ENCODE peak calls at places on chromosome 3, in eight cellular contexts. One of them, this sample, is unnamed.

GRCh38 chr3:172562881-172563835 is 39.9 kb upstream of the TNFSF10 start:
- DNase-seq in HFFc6: peak
- DNase-seq in Calu3: peak
- DNase-seq in A549: no peak
- DNase-seq in pancreas: no peak
- DNase-seq in adrenal gland: peak
- DNase-seq in GM20000: no peak
- DNase-seq in PC-9: peak
- DNase-seq in this sample: no peak

GRCh38 chr3:11592460-11593298 is 51.0 kb downstream of the VGLL4 start:
- DNase-seq in adrenal gland: no peak
- DNase-seq in pancreas: peak
- DNase-seq in HFFc6: no peak
- DNase-seq in A549: no peak
- DNase-seq in Calu3: no peak
- DNase-seq in GM20000: no peak
- DNase-seq in PC-9: no peak
- DNase-seq in this sample: no peak

GRCh38 chr3:169044341-169045113 is 619.0 kb downstream of the MECOM start:
- DNase-seq in PC-9: no peak
- DNase-seq in A549: no peak
- DNase-seq in HFFc6: peak
- DNase-seq in pancreas: no peak
- DNase-seq in Calu3: no peak
- DNase-seq in GM20000: no peak
- DNase-seq in adrenal gland: no peak
- DNase-seq in this sample: no peak

GRCh38 chr3:126926684-126927404 is 56.1 kb upstream of the PLXNA1 start:
- DNase-seq in PC-9: no peak
- DNase-seq in adrenal gland: peak
- DNase-seq in A549: peak
- DNase-seq in HFFc6: peak
- DNase-seq in Calu3: no peak
- DNase-seq in GM20000: no peak
- DNase-seq in pancreas: peak
- DNase-seq in this sample: no peak

GRCh38 chr3:46988616-46989015 is 9.2 kb downstream of the NBEAL2 start:
- DNase-seq in PC-9: no peak
- DNase-seq in pancreas: no peak
- DNase-seq in A549: no peak
- DNase-seq in HFFc6: no peak
- DNase-seq in adrenal gland: no peak
- DNase-seq in GM20000: no peak
- DNase-seq in Calu3: no peak
- DNase-seq in this sample: no peak

GRCh38 chr3:134085034-134085775 is 55.5 kb upstream of the SLCO2A1 start:
- DNase-seq in A549: no peak
- DNase-seq in Calu3: no peak
- DNase-seq in adrenal gland: no peak
- DNase-seq in pancreas: no peak
- DNase-seq in HFFc6: no peak
- DNase-seq in GM20000: no peak
- DNase-seq in PC-9: no peak
- DNase-seq in this sample: no peak

GRCh38 chr3:127772273-127772672 is 50.0 kb downstream of the MGLL start:
- DNase-seq in GM20000: no peak
- DNase-seq in pancreas: no peak
- DNase-seq in HFFc6: no peak
- DNase-seq in A549: no peak
- DNase-seq in PC-9: no peak
- DNase-seq in Calu3: no peak
- DNase-seq in adrenal gland: no peak
- DNase-seq in this sample: no peak

GRCh38 chr3:101279162-101279561 is 41.2 kb downstream of the IMPG2 start:
- DNase-seq in pancreas: no peak
- DNase-seq in GM20000: no peak
- DNase-seq in A549: no peak
- DNase-seq in adrenal gland: no peak
- DNase-seq in PC-9: no peak
- DNase-seq in HFFc6: no peak
- DNase-seq in Calu3: no peak
- DNase-seq in this sample: no peak

GRCh38 chr3:9703736-9704342 is at the start of gene CPNE9:
- DNase-seq in PC-9: no peak
- DNase-seq in Calu3: no peak
- DNase-seq in adrenal gland: no peak
- DNase-seq in A549: no peak
- DNase-seq in GM20000: peak
- DNase-seq in pancreas: no peak
- DNase-seq in HFFc6: no peak
- DNase-seq in this sample: no peak

GRCh38 chr3:23508464-23508863 is 297.3 kb upstream of the UBE2E1 start:
- DNase-seq in HFFc6: no peak
- DNase-seq in Calu3: no peak
- DNase-seq in adrenal gland: no peak
- DNase-seq in pancreas: no peak
- DNase-seq in GM20000: no peak
- DNase-seq in PC-9: no peak
- DNase-seq in A549: no peak
- DNase-seq in this sample: no peak

GRCh38 chr3:62188547-62189375 is 184.6 kb downstream of the FEZF2 start:
- DNase-seq in Calu3: peak
- DNase-seq in PC-9: peak
- DNase-seq in HFFc6: peak
- DNase-seq in GM20000: peak
- DNase-seq in pancreas: peak
- DNase-seq in adrenal gland: peak
- DNase-seq in A549: peak
- DNase-seq in this sample: peak
- TF ChIP-seq CTCF in Calu3: peak
- TF ChIP-seq CTCF in PC-9: peak
- TF ChIP-seq CTCF in HFFc6: peak
- TF ChIP-seq CTCF in GM20000: peak
- TF ChIP-seq CTCF in pancreas: peak
- TF ChIP-seq CTCF in adrenal gland: peak
- TF ChIP-seq CTCF in A549: peak
- TF ChIP-seq CTCF in this sample: no peak

DNA sequence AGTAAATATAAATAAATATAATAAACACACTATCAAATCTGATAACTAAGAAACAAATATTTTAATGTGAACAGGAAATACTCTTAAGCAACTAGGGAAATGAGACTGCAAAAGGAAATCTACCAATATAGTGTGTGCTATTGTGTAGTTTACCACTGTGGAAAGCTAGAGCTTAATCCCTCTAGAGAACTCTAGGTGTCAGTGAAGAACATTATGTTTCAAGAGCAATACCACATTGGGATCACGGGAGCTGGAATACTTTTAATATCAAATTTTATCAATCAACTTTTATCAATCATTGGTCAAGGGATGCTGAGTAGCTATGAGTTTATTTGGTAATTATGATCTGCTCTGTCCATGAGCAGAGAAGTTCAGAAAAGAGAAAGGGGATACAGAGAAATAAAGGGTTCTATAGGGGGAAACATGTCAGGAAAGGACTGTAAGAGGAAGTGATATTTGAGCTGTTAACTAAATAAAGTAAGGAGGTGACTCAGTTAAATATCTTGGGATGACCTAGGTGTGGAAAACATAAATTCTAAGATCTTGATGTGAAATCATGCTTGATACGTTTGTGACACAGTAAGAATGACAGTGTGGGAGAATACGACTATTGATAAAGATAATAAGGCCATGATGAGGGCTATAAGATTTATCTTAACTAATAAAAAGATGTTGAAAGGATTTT is 762.2 kb upstream of the ALCAM start:
- DNase-seq in adrenal gland: no peak
- DNase-seq in Calu3: no peak
- DNase-seq in PC-9: no peak
- DNase-seq in HFFc6: peak
- DNase-seq in GM20000: no peak
- DNase-seq in pancreas: no peak
- DNase-seq in A549: no peak
- DNase-seq in this sample: no peak
- TF ChIP-seq CTCF in adrenal gland: peak
- TF ChIP-seq CTCF in Calu3: no peak
- TF ChIP-seq CTCF in PC-9: peak
- TF ChIP-seq CTCF in HFFc6: peak
- TF ChIP-seq CTCF in GM20000: no peak
- TF ChIP-seq CTCF in pancreas: no peak
- TF ChIP-seq CTCF in A549: no peak
- TF ChIP-seq CTCF in this sample: no peak

GRCh38 chr3:76011121-76011520 is 225.8 kb upstream of the ZNF717 start:
- DNase-seq in GM20000: no peak
- DNase-seq in A549: no peak
- DNase-seq in pancreas: no peak
- DNase-seq in PC-9: no peak
- DNase-seq in adrenal gland: no peak
- DNase-seq in Calu3: no peak
- DNase-seq in HFFc6: no peak
- DNase-seq in this sample: no peak
- TF ChIP-seq CTCF in GM20000: no peak
- TF ChIP-seq CTCF in A549: no peak
- TF ChIP-seq CTCF in pancreas: no peak
- TF ChIP-seq CTCF in PC-9: no peak
- TF ChIP-seq CTCF in adrenal gland: no peak
- TF ChIP-seq CTCF in Calu3: no peak
- TF ChIP-seq CTCF in HFFc6: no peak
- TF ChIP-seq CTCF in this sample: no peak

GRCh38 chr3:13192471-13193213 is 119.4 kb upstream of the IQSEC1 start:
- DNase-seq in PC-9: no peak
- DNase-seq in GM20000: no peak
- DNase-seq in A549: peak
- DNase-seq in Calu3: peak
- DNase-seq in pancreas: no peak
- DNase-seq in HFFc6: peak
- DNase-seq in adrenal gland: no peak
- DNase-seq in this sample: no peak
- TF ChIP-seq CTCF in PC-9: peak
- TF ChIP-seq CTCF in GM20000: no peak
- TF ChIP-seq CTCF in A549: peak
- TF ChIP-seq CTCF in Calu3: peak
- TF ChIP-seq CTCF in pancreas: no peak
- TF ChIP-seq CTCF in HFFc6: peak
- TF ChIP-seq CTCF in adrenal gland: peak
- TF ChIP-seq CTCF in this sample: no peak

GRCh38 chr3:188322135-188322892 is 168.4 kb downstream of the LPP start:
- DNase-seq in Calu3: no peak
- DNase-seq in A549: no peak
- DNase-seq in pancreas: peak
- DNase-seq in PC-9: no peak
- DNase-seq in GM20000: no peak
- DNase-seq in adrenal gland: peak
- DNase-seq in HFFc6: no peak
- DNase-seq in this sample: no peak
- TF ChIP-seq CTCF in Calu3: no peak
- TF ChIP-seq CTCF in A549: no peak
- TF ChIP-seq CTCF in pancreas: no peak
- TF ChIP-seq CTCF in PC-9: no peak
- TF ChIP-seq CTCF in GM20000: no peak
- TF ChIP-seq CTCF in adrenal gland: no peak
- TF ChIP-seq CTCF in HFFc6: no peak
- TF ChIP-seq CTCF in this sample: no peak

GRCh38 chr3:159565313-159565712 is 423.3 kb upstream of the IL12A start:
- DNase-seq in A549: no peak
- DNase-seq in Calu3: no peak
- DNase-seq in HFFc6: no peak
- DNase-seq in adrenal gland: no peak
- DNase-seq in pancreas: no peak
- DNase-seq in PC-9: no peak
- DNase-seq in GM20000: no peak
- DNase-seq in this sample: no peak
- TF ChIP-seq CTCF in A549: no peak
- TF ChIP-seq CTCF in Calu3: no peak
- TF ChIP-seq CTCF in HFFc6: no peak
- TF ChIP-seq CTCF in adrenal gland: no peak
- TF ChIP-seq CTCF in pancreas: no peak
- TF ChIP-seq CTCF in PC-9: no peak
- TF ChIP-seq CTCF in GM20000: no peak
- TF ChIP-seq CTCF in this sample: no peak

GRCh38 chr3:112087746-112088145 is 1.6 kb downstream of the C3orf52 start:
- DNase-seq in PC-9: no peak
- DNase-seq in adrenal gland: no peak
- DNase-seq in GM20000: no peak
- DNase-seq in A549: no peak
- DNase-seq in HFFc6: no peak
- DNase-seq in pancreas: peak
- DNase-seq in Calu3: no peak
- DNase-seq in this sample: no peak

GRCh38 chr3:112084980-112085697 is 1.1 kb upstream of the C3orf52 start:
- DNase-seq in PC-9: no peak
- DNase-seq in Calu3: no peak
- DNase-seq in GM20000: no peak
- DNase-seq in A549: no peak
- DNase-seq in HFFc6: no peak
- DNase-seq in adrenal gland: no peak
- DNase-seq in pancreas: no peak
- DNase-seq in this sample: no peak

GRCh38 chr3:112086857-112087524 is 802 bp downstream of the C3orf52 start:
- DNase-seq in adrenal gland: no peak
- DNase-seq in HFFc6: peak
- DNase-seq in PC-9: peak
- DNase-seq in GM20000: no peak
- DNase-seq in pancreas: no peak
- DNase-seq in A549: peak
- DNase-seq in Calu3: no peak
- DNase-seq in this sample: no peak

GRCh38 chr3:112088944-112089343 is 2.8 kb downstream of the C3orf52 start:
- DNase-seq in Calu3: no peak
- DNase-seq in adrenal gland: no peak
- DNase-seq in GM20000: no peak
- DNase-seq in A549: no peak
- DNase-seq in HFFc6: no peak
- DNase-seq in pancreas: no peak
- DNase-seq in PC-9: no peak
- DNase-seq in this sample: no peak

GRCh38 chr3:112086018-112086854 is at the start of gene C3orf52:
- DNase-seq in pancreas: peak
- DNase-seq in Calu3: peak
- DNase-seq in GM20000: peak
- DNase-seq in HFFc6: peak
- DNase-seq in adrenal gland: peak
- DNase-seq in PC-9: peak
- DNase-seq in A549: peak
- DNase-seq in this sample: peak
- TF ChIP-seq CTCF in pancreas: no peak
- TF ChIP-seq CTCF in Calu3: no peak
- TF ChIP-seq CTCF in GM20000: no peak
- TF ChIP-seq CTCF in HFFc6: peak
- TF ChIP-seq CTCF in adrenal gland: no peak
- TF ChIP-seq CTCF in PC-9: no peak
- TF ChIP-seq CTCF in A549: no peak
- TF ChIP-seq CTCF in this sample: no peak

GRCh38 chr3:38281895-38282686 is at the start of gene SLC22A14:
- DNase-seq in Calu3: no peak
- DNase-seq in pancreas: no peak
- DNase-seq in HFFc6: no peak
- DNase-seq in A549: no peak
- DNase-seq in GM20000: no peak
- DNase-seq in PC-9: no peak
- DNase-seq in adrenal gland: no peak
- DNase-seq in this sample: no peak
- TF ChIP-seq CTCF in Calu3: no peak
- TF ChIP-seq CTCF in pancreas: no peak
- TF ChIP-seq CTCF in HFFc6: peak
- TF ChIP-seq CTCF in A549: no peak
- TF ChIP-seq CTCF in GM20000: peak
- TF ChIP-seq CTCF in PC-9: no peak
- TF ChIP-seq CTCF in adrenal gland: no peak
- TF ChIP-seq CTCF in this sample: no peak